ENCODE peak calls at places on chromosome 3, in ten cellular contexts. One of them, this sample, is unnamed.

GRCh38 chr3:73401058-73401457 is 223.7 kb downstream of the PDZRN3 start:
- DNase-seq in kidney: peak; percentile 86
- DNase-seq in CD8-positive, alpha-beta T cell: no peak
- DNase-seq in D721Med: no peak
- DNase-seq in neural crest cell: no peak
- DNase-seq in psoas muscle: no peak
- DNase-seq in nephron progenitor cell: no peak
- DNase-seq in neural progenitor cell: no peak
- DNase-seq in HFF-Myc: no peak
- DNase-seq in DND-41: no peak
- DNase-seq in this sample: no peak

GRCh38 chr3:157087398-157088132 is 72.4 kb downstream of the CCNL1 start:
- DNase-seq in kidney: no peak
- DNase-seq in CD8-positive, alpha-beta T cell: no peak
- DNase-seq in D721Med: no peak
- DNase-seq in neural crest cell: no peak
- DNase-seq in psoas muscle: no peak
- DNase-seq in nephron progenitor cell: no peak
- DNase-seq in neural progenitor cell: no peak
- DNase-seq in HFF-Myc: no peak
- DNase-seq in DND-41: no peak
- DNase-seq in this sample: no peak

GRCh38 chr3:128549283-128550112 is 56.5 kb upstream of the GATA2 start:
- DNase-seq in kidney: peak; percentile 97
- DNase-seq in CD8-positive, alpha-beta T cell: no peak
- DNase-seq in D721Med: no peak
- DNase-seq in neural crest cell: no peak
- DNase-seq in psoas muscle: peak; percentile 79
- DNase-seq in nephron progenitor cell: no peak
- DNase-seq in neural progenitor cell: no peak
- DNase-seq in HFF-Myc: peak; percentile 39
- DNase-seq in DND-41: no peak
- DNase-seq in this sample: no peak

GRCh38 chr3:55330756-55331155 is 156.3 kb downstream of the WNT5A start:
- DNase-seq in kidney: no peak
- DNase-seq in CD8-positive, alpha-beta T cell: no peak
- DNase-seq in D721Med: no peak
- DNase-seq in neural crest cell: no peak
- DNase-seq in psoas muscle: no peak
- DNase-seq in nephron progenitor cell: no peak
- DNase-seq in neural progenitor cell: no peak
- DNase-seq in HFF-Myc: no peak
- DNase-seq in DND-41: no peak
- DNase-seq in this sample: no peak

GRCh38 chr3:10560060-10560861 is 54.9 kb upstream of the ATP2B2 start:
- DNase-seq in kidney: no peak
- DNase-seq in CD8-positive, alpha-beta T cell: no peak
- DNase-seq in D721Med: no peak
- DNase-seq in neural crest cell: no peak
- DNase-seq in psoas muscle: no peak
- DNase-seq in nephron progenitor cell: no peak
- DNase-seq in neural progenitor cell: no peak
- DNase-seq in HFF-Myc: no peak
- DNase-seq in DND-41: no peak
- DNase-seq in this sample: no peak

GRCh38 chr3:176513604-176514003 is 683.7 kb downstream of the TBL1XR1 start:
- DNase-seq in kidney: no peak
- DNase-seq in CD8-positive, alpha-beta T cell: no peak
- DNase-seq in D721Med: no peak
- DNase-seq in neural crest cell: peak; percentile 8
- DNase-seq in psoas muscle: no peak
- DNase-seq in nephron progenitor cell: peak; percentile 51
- DNase-seq in neural progenitor cell: peak; percentile 14
- DNase-seq in HFF-Myc: no peak
- DNase-seq in DND-41: peak; percentile 39
- DNase-seq in this sample: no peak

GRCh38 chr3:10017636-10018292 is 8.5 kb upstream of the FANCD2 start:
- DNase-seq in kidney: no peak
- DNase-seq in CD8-positive, alpha-beta T cell: no peak
- DNase-seq in D721Med: no peak
- DNase-seq in neural crest cell: no peak
- DNase-seq in psoas muscle: no peak
- DNase-seq in nephron progenitor cell: no peak
- DNase-seq in neural progenitor cell: no peak
- DNase-seq in HFF-Myc: no peak
- DNase-seq in DND-41: no peak
- DNase-seq in this sample: no peak

GRCh38 chr3:61954097-61954528 is 392.7 kb downstream of the PTPRG start:
- DNase-seq in kidney: no peak
- DNase-seq in CD8-positive, alpha-beta T cell: no peak
- DNase-seq in D721Med: no peak
- DNase-seq in neural crest cell: no peak
- DNase-seq in psoas muscle: no peak
- DNase-seq in nephron progenitor cell: no peak
- DNase-seq in neural progenitor cell: no peak
- DNase-seq in HFF-Myc: no peak
- DNase-seq in DND-41: no peak
- DNase-seq in this sample: no peak

GRCh38 chr3:184361532-184361931 is at the start of the genes CLCN2 and POLR2H:
- DNase-seq in kidney: peak; percentile 92
- DNase-seq in CD8-positive, alpha-beta T cell: peak; percentile 40
- DNase-seq in D721Med: no peak
- DNase-seq in neural crest cell: peak; percentile 69
- DNase-seq in psoas muscle: peak; percentile 73
- DNase-seq in nephron progenitor cell: peak; percentile 81
- DNase-seq in neural progenitor cell: peak; percentile 93
- DNase-seq in HFF-Myc: no peak
- DNase-seq in DND-41: peak; percentile 68
- DNase-seq in this sample: peak; percentile 87

GRCh38 chr3:64806668-64807067 is 118.9 kb upstream of the ADAMTS9 start:
- DNase-seq in kidney: no peak
- DNase-seq in CD8-positive, alpha-beta T cell: no peak
- DNase-seq in D721Med: no peak
- DNase-seq in neural crest cell: no peak
- DNase-seq in psoas muscle: no peak
- DNase-seq in nephron progenitor cell: no peak
- DNase-seq in neural progenitor cell: no peak
- DNase-seq in HFF-Myc: no peak
- DNase-seq in DND-41: no peak
- DNase-seq in this sample: no peak

GRCh38 chr3:46695177-46695961 is 1.9 kb upstream of the ALS2CL start:
- DNase-seq in kidney: no peak
- DNase-seq in CD8-positive, alpha-beta T cell: peak; percentile 37
- DNase-seq in D721Med: no peak
- DNase-seq in neural crest cell: peak; percentile 27
- DNase-seq in psoas muscle: peak; percentile 80
- DNase-seq in nephron progenitor cell: peak; percentile 30
- DNase-seq in neural progenitor cell: peak; percentile 64
- DNase-seq in HFF-Myc: no peak
- DNase-seq in DND-41: peak; percentile 85
- DNase-seq in this sample: peak; percentile 58
- TF ChIP-seq CTCF in kidney: peak; percentile 11
- TF ChIP-seq CTCF in CD8-positive, alpha-beta T cell: peak; percentile 53
- TF ChIP-seq CTCF in D721Med: peak; percentile 18
- TF ChIP-seq CTCF in neural crest cell: peak; percentile 51
- TF ChIP-seq CTCF in psoas muscle: peak; percentile 20
- TF ChIP-seq CTCF in nephron progenitor cell: peak; percentile 28
- TF ChIP-seq CTCF in neural progenitor cell: peak; percentile 55
- TF ChIP-seq CTCF in HFF-Myc: peak; percentile 43
- TF ChIP-seq CTCF in DND-41: peak; percentile 74
- TF ChIP-seq CTCF in this sample: no peak

DNA sequence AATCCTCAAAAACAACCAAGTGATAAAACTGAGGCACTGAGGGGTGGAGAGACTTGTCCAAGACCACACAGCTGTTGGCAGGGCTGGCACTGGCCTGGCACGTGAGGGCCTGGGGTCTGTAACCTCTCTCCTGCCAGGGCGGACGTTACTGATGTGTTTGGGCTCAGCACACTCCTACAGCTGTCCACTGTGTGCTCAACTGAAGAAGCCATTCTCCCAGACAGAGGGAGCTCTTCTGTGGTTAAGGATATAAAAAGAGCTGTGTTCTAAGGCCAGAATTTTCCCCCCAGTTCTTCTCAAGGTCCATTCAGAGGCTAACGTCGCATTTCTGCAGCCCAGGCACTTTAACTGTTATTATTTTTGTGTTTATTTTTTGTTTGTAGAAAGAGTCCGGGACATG is 429.0 kb upstream of the ATP11B start:
- DNase-seq in kidney: no peak
- DNase-seq in CD8-positive, alpha-beta T cell: no peak
- DNase-seq in D721Med: no peak
- DNase-seq in neural crest cell: no peak
- DNase-seq in psoas muscle: no peak
- DNase-seq in nephron progenitor cell: no peak
- DNase-seq in neural progenitor cell: no peak
- DNase-seq in HFF-Myc: no peak
- DNase-seq in DND-41: no peak
- DNase-seq in this sample: no peak
- TF ChIP-seq CTCF in kidney: no peak
- TF ChIP-seq CTCF in CD8-positive, alpha-beta T cell: no peak
- TF ChIP-seq CTCF in D721Med: no peak
- TF ChIP-seq CTCF in neural crest cell: no peak
- TF ChIP-seq CTCF in psoas muscle: no peak
- TF ChIP-seq CTCF in nephron progenitor cell: no peak
- TF ChIP-seq CTCF in neural progenitor cell: peak; percentile 16
- TF ChIP-seq CTCF in HFF-Myc: no peak
- TF ChIP-seq CTCF in DND-41: no peak
- TF ChIP-seq CTCF in this sample: no peak

GRCh38 chr3:29169456-29169855 is 111.4 kb upstream of the RBMS3 start:
- DNase-seq in kidney: no peak
- DNase-seq in CD8-positive, alpha-beta T cell: no peak
- DNase-seq in D721Med: no peak
- DNase-seq in neural crest cell: no peak
- DNase-seq in psoas muscle: no peak
- DNase-seq in nephron progenitor cell: no peak
- DNase-seq in neural progenitor cell: no peak
- DNase-seq in HFF-Myc: no peak
- DNase-seq in DND-41: no peak
- DNase-seq in this sample: no peak

GRCh38 chr3:29171583-29171990 is 109.3 kb upstream of the RBMS3 start:
- DNase-seq in kidney: no peak
- DNase-seq in CD8-positive, alpha-beta T cell: no peak
- DNase-seq in D721Med: no peak
- DNase-seq in neural crest cell: no peak
- DNase-seq in psoas muscle: no peak
- DNase-seq in nephron progenitor cell: no peak
- DNase-seq in neural progenitor cell: peak; percentile 6
- DNase-seq in HFF-Myc: no peak
- DNase-seq in DND-41: peak; percentile 64
- DNase-seq in this sample: no peak

GRCh38 chr3:29168686-29169085 is 112.2 kb upstream of the RBMS3 start:
- DNase-seq in kidney: no peak
- DNase-seq in CD8-positive, alpha-beta T cell: no peak
- DNase-seq in D721Med: no peak
- DNase-seq in neural crest cell: no peak
- DNase-seq in psoas muscle: no peak
- DNase-seq in nephron progenitor cell: no peak
- DNase-seq in neural progenitor cell: no peak
- DNase-seq in HFF-Myc: no peak
- DNase-seq in DND-41: no peak
- DNase-seq in this sample: no peak

GRCh38 chr3:29167180-29167579 is 113.7 kb upstream of the RBMS3 start:
- DNase-seq in kidney: no peak
- DNase-seq in CD8-positive, alpha-beta T cell: no peak
- DNase-seq in D721Med: no peak
- DNase-seq in neural crest cell: no peak
- DNase-seq in psoas muscle: no peak
- DNase-seq in nephron progenitor cell: no peak
- DNase-seq in neural progenitor cell: no peak
- DNase-seq in HFF-Myc: no peak
- DNase-seq in DND-41: no peak
- DNase-seq in this sample: no peak

DNA sequence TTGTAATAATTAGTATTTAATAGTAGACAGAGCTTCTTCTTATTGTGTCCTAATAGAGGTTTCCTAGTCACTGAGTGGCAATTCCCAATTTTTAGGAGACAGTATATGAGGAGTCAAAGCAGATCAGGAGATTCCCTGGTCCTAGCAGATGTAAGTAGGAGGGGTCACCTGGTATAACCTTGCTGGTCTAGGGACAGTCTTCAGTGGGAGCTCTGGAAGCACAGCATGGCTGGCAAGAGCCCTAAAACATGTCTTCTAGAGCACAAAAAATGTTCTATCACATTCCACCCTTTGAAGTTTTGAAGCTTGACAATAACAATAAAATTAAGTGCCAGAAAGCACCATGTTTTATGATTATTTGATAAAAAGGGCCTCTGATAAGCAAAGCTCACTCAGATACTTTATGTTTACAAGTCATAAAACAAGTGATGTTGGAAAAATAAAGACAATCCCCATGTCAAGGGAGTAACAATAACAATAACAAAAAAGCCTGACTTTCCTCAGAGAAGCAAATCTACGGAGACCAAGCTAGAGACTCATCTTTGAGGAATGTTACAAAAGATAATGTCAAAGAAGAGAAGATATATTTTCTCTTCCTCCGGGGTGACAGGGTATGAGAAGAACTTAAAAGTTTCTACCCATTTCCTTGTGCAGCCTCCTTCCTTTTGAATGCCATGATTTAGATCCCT is 109.8 kb upstream of the RBMS3 start:
- DNase-seq in kidney: no peak
- DNase-seq in CD8-positive, alpha-beta T cell: no peak
- DNase-seq in D721Med: no peak
- DNase-seq in neural crest cell: no peak
- DNase-seq in psoas muscle: no peak
- DNase-seq in nephron progenitor cell: no peak
- DNase-seq in neural progenitor cell: no peak
- DNase-seq in HFF-Myc: no peak
- DNase-seq in DND-41: no peak
- DNase-seq in this sample: no peak
- TF ChIP-seq CTCF in kidney: no peak
- TF ChIP-seq CTCF in CD8-positive, alpha-beta T cell: no peak
- TF ChIP-seq CTCF in D721Med: no peak
- TF ChIP-seq CTCF in neural crest cell: no peak
- TF ChIP-seq CTCF in psoas muscle: no peak
- TF ChIP-seq CTCF in nephron progenitor cell: no peak
- TF ChIP-seq CTCF in neural progenitor cell: no peak
- TF ChIP-seq CTCF in HFF-Myc: no peak
- TF ChIP-seq CTCF in DND-41: no peak
- TF ChIP-seq CTCF in this sample: no peak

DNA sequence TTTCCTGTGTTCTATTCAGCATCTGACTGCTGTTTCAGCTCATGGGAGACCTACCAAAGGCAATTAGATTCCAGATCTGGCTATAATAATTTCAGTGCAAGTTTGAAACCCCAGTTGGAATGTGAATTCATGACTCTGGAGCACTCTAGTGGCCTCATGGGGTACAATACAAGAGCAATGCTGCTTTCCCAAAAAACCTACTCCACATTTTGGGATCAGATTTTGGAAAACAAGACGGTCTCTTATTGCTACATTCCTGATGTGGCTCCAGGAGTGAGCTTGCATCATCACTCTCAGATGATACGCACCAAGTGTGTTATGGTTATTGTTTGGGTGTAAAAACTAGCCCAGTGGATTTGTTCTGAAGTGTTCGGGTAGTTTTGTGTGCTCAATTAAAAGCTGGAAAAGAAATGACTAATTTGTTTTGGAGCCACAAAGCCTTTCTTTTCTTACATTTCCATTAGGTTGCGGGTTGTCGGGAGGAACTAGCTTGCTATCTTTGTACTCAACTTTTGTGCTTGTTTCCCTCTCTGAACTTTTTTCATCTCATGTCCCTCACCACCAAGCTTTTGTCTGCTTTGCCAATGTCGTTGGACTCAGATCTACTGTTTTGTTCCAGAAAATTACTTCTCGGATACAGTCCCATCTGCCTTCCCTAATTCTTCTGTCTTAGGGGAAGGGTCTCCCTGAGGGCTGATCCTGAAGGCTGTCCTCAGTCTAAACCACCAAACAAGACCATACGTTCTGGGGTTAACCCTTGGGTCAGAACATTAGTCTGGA is 272.1 kb downstream of the BBX start:
- DNase-seq in kidney: no peak
- DNase-seq in CD8-positive, alpha-beta T cell: no peak
- DNase-seq in D721Med: no peak
- DNase-seq in neural crest cell: no peak
- DNase-seq in psoas muscle: no peak
- DNase-seq in nephron progenitor cell: no peak
- DNase-seq in neural progenitor cell: no peak
- DNase-seq in HFF-Myc: no peak
- DNase-seq in DND-41: no peak
- DNase-seq in this sample: no peak
- TF ChIP-seq CTCF in kidney: peak; percentile 40
- TF ChIP-seq CTCF in CD8-positive, alpha-beta T cell: no peak
- TF ChIP-seq CTCF in D721Med: no peak
- TF ChIP-seq CTCF in neural crest cell: peak; percentile 25
- TF ChIP-seq CTCF in psoas muscle: peak; percentile 13
- TF ChIP-seq CTCF in nephron progenitor cell: no peak
- TF ChIP-seq CTCF in neural progenitor cell: peak; percentile 31
- TF ChIP-seq CTCF in HFF-Myc: peak; percentile 33
- TF ChIP-seq CTCF in DND-41: peak; percentile 17
- TF ChIP-seq CTCF in this sample: no peak